ENCODE peak calls at places on chromosomes 11 and 22, in six cellular contexts. E, D, H, Q, V and G are unnamed samples. For H3K4me1, the result is how much of the 10 kb centered on the place peaks cover.

GRCh38 chr11:72232260-72233055 is 7.9 kb downstream of the INPPL1 start:
- DNase-seq in H (no peak), E (no peak), V (peak), D (no peak), Q (no peak), G (no peak)

GRCh38 chr11:86453290-86454030 is 78.8 kb downstream of the CCDC81 start:
- DNase-seq in Q (no peak), D (no peak), H (no peak), E (no peak), V (no peak), G (no peak)

GRCh38 chr22:49574861-49575702 is 252.6 kb downstream of the BRD1 start:
- DNase-seq in E (no peak), H (peak), V (no peak), D (no peak), Q (no peak), G (peak)

GRCh38 chr22:29700206-29700948 is 19.4 kb upstream of the CABP7 start:
- DNase-seq in E (no peak), H (no peak), Q (no peak), D (no peak), V (no peak), G (no peak)

GRCh38 chr11:57763568-57763967 is 2.0 kb downstream of the CTNND1 start:
- DNase-seq in H (no peak), Q (peak), D (peak), E (no peak), V (no peak), G (no peak)

GRCh38 chr11:37973926-37974325 is 1375.9 kb upstream of the RAG2 start:
- DNase-seq in H (no peak), E (no peak), D (no peak), Q (no peak), V (no peak), G (no peak)

GRCh38 chr11:17695454-17696441 is 23.6 kb upstream of the MYOD1 start:
- DNase-seq in E (no peak), D (no peak), H (no peak), Q (no peak), V (peak), G (no peak)

GRCh38 chr22:43449831-43450225 is 38.0 kb downstream of the MPPED1 start:
- DNase-seq in V (no peak), E (no peak), H (no peak), Q (no peak), D (no peak), G (no peak)

GRCh38 chr11:62881579-62882427 is 1.1 kb downstream of the SLC3A2 start:
- DNase-seq in V (no peak), Q (peak), D (peak), E (peak), H (peak), G (peak)

GRCh38 chr11:13260963-13261599 is 16.5 kb upstream of the BMAL1 start:
- DNase-seq in D (no peak), H (no peak), V (no peak), Q (no peak), E (no peak), G (no peak)

GRCh38 chr22:42000466-42000865 is 1.9 kb downstream of the WBP2NL start:
- DNase-seq in E (no peak), V (no peak), H (no peak), D (no peak), Q (no peak), G (no peak)

GRCh38 chr11:125164422-125165110 is at the start of gene PKNOX2:
- DNase-seq in E (peak), Q (peak), V (peak), H (peak), D (peak), G (peak)

GRCh38 chr11:47464479-47464878 is 15.5 kb upstream of the RAPSN start:
- DNase-seq in Q (no peak), D (no peak), H (no peak), E (no peak), V (no peak), G (no peak)

GRCh38 chr22:24486501-24486921 is 8.6 kb upstream of the UPB1 start:
- DNase-seq in E (no peak), Q (peak), H (no peak), V (no peak), D (peak), G (no peak)

GRCh38 chr11:59669611-59670009 is 773 bp upstream of the PATL1 start:
- DNase-seq in H (peak), E (peak), D (no peak), Q (no peak), V (peak), G (peak)

GRCh38 chr22:29145321-29146072 is 60.2 kb upstream of the EMID1 start:
- DNase-seq in D (no peak), V (peak), Q (no peak), H (no peak), E (no peak), G (peak)

GRCh38 chr11:84437129-84438123 is 1151.3 kb upstream of the CCDC90B start:
- DNase-seq in Q (no peak), V (peak), E (peak), H (peak), D (peak), G (peak)

GRCh38 chr22:38725900-38726655 is 20.3 kb downstream of the GTPBP1 start:
- DNase-seq in E (peak), Q (no peak), D (no peak), H (no peak), V (no peak), G (no peak)

GRCh38 chr11:33413296-33413695 is 156.1 kb downstream of the HIPK3 start:
- DNase-seq in H (no peak), Q (no peak), V (no peak), E (no peak), D (no peak), G (no peak)

GRCh38 chr11:122103366-122103765 is 12.6 kb downstream of the BLID start:
- DNase-seq in E (no peak), V (no peak), Q (no peak), H (no peak), D (no peak), G (no peak)

GRCh38 chr11:122101625-122102291 is 14.3 kb downstream of the BLID start:
- DNase-seq in Q (no peak), H (peak), D (peak), E (peak), V (peak), G (no peak)

GRCh38 chr11:122102426-122102825 is 13.6 kb downstream of the BLID start:
- DNase-seq in V (no peak), H (no peak), E (no peak), Q (no peak), D (no peak), G (no peak)

GRCh38 chr11:122105009-122105828 is 10.8 kb downstream of the BLID start:
- DNase-seq in V (no peak), E (no peak), H (no peak), D (no peak), Q (no peak), G (no peak)

GRCh38 chr11:122104381-122104780 is 11.6 kb downstream of the BLID start:
- DNase-seq in E (no peak), D (no peak), Q (no peak), H (no peak), V (no peak), G (no peak)
- H3K4me1 ChIP-seq in E (under half), D (under half), Q (under half), H (under half), V (under half), G (under half)

GRCh38 chr11:119375629-119376196 is 5.8 kb downstream of the USP2 start:
- DNase-seq in E (peak), H (peak), D (peak), Q (no peak), V (peak), G (no peak)
- TF ChIP-seq EP300 in E (peak), H (no peak), D (no peak), Q (no peak), V (no peak), G (peak)

DNA sequence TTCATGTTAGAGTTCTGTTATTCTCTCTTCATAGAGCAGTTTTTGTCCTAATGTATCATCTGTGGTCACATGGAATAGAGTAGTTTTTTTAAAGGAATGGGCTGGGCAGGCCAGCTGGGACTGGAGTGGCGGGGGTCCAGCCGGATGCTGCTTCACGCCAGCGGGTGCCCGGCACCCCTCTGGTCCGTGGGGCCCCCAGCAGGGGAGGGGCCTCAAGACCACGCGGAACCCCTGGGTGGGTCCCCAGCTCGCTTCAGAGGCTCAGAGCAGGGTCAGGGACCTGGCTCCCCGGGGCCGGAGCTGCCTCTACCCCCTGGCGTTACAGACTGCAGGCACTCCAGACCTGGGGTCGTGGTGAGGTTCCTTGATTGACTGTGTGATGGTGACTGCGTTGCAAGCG is 159.1 kb upstream of the HSD17B12 start:
- DNase-seq in D (no peak), H (no peak), E (no peak), V (no peak), Q (no peak), G (no peak)
- TF ChIP-seq POLR2A in D (no peak), H (no peak), E (no peak), V (no peak), Q (no peak), G (no peak)

DNA sequence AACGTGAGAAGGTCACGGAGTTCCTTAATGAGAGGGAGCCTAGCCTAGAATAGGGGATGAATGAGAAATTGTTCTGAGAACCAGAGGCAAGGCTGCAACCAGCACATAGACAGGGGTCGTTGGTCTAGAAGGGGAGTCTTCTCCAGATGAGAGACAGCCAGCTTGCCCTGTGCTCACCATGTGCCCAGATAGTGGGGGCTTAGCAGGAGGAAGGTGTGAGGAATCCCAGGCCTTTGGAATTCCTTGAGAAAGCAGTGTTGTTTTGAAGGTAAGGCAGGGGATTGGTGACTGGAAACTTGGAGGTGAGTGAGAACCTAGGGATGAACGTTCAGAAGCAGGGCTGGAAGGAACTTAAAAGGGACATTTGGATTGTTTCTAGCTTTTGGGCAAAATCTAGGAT is 29.4 kb downstream of the RCOR2 start:
- DNase-seq in Q (no peak), H (no peak), D (no peak), E (no peak), V (no peak), G (no peak)
- H3K4me1 ChIP-seq in Q (under half), H (half or more), D (under half), E (under half), V (under half), G (half or more)

DNA sequence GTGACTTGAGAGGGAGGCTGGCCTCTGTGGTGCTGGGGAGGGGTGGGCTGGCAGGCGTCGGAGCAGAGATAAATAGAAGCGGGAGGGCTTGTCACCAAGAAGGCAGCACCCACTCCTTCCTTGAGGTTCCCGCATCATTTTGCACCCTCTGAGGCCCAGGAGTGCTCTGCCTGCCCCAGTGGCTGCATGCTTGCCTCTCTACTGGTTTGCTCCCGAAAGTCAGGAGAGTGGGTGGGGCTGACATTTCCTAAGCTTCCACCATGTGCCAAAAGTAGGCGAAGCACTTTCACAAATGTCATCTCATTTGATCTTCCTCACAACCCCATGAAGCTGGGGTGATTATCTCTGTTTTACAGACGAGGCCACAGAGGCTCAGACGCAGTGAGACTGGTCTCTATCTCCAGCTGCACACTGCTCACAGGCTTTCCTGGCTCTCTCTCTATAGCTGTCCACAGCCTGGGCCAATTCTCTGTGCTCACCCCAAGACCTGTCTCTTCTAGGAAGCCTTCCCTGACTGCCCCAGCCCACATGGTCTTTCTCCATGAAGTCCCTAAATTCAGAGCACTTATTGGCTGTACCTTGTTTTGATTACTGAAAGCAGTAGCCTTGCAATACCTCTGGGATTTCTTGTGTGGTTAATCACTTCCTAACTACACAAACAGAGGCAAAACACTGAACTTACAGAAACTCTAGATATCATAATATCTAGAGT is 2.6 kb upstream of the UCP3 start:
- DNase-seq in H (no peak), Q (no peak), E (no peak), V (no peak), D (no peak), G (no peak)
- TF ChIP-seq EP300 in H (no peak), Q (no peak), E (no peak), V (no peak), D (no peak), G (no peak)